ENCODE peak calls at places on chromosomes 5 and 9, in six cellular contexts. J is psoas muscle; L is brain microvascular endothelial cell; W is choroid plexus epithelial cell; H is CD4-positive, alpha-beta T cell; Y is activated CD8-positive, alpha-beta T cell treated with anti-CD3 and anti-CD28 coated beads for 36 hours. V is an unnamed sample.

GRCh38 chr9:6805532-6805931 is 47.8 kb downstream of the KDM4C start:
- DNase-seq in J (peak; percentile 40), L (peak; percentile 48), W (peak; percentile 55), H (no peak), Y (no peak), V (no peak)

GRCh38 chr9:121744002-121744686 is 92.7 kb downstream of the DAB2IP start:
- DNase-seq in J (peak; percentile 65), L (peak; percentile 34), W (peak; percentile 52), H (no peak), Y (peak; percentile 80), V (peak; percentile 81)

GRCh38 chr5:170638454-170639220 is 134.8 kb downstream of the KCNIP1 start:
- DNase-seq in J (peak; percentile 43), L (peak; percentile 47), W (peak; percentile 66), H (peak; percentile 49), Y (peak; percentile 78), V (peak; percentile 83)

GRCh38 chr9:88658311-88658822 is 123.4 kb downstream of the NXNL2 start:
- DNase-seq in J (peak; percentile 50), L (peak; percentile 48), W (peak; percentile 60), H (no peak), Y (no peak), V (no peak)

GRCh38 chr5:116864157-116864837 is 289.7 kb upstream of the SEMA6A start:
- DNase-seq in J (no peak), L (peak; percentile 7), W (peak; percentile 2), H (no peak), Y (no peak), V (no peak)

GRCh38 chr9:133672503-133673259 is 36.5 kb downstream of the DBH start:
- DNase-seq in J (no peak), L (no peak), W (no peak), H (no peak), Y (no peak), V (no peak)

GRCh38 chr9:97774657-97775056 is 77.5 kb upstream of the XPA start:
- DNase-seq in J (no peak), L (no peak), W (no peak), H (no peak), Y (no peak), V (no peak)

GRCh38 chr9:34675048-34675714 is 12.7 kb upstream of the CCL27 start:
- DNase-seq in J (peak; percentile 50), L (peak; percentile 72), W (peak; percentile 83), H (peak; percentile 47), Y (peak; percentile 83), V (peak; percentile 78)

GRCh38 chr5:132218321-132218720 is 9.3 kb downstream of the P4HA2 start:
- DNase-seq in J (no peak), L (no peak), W (no peak), H (no peak), Y (no peak), V (no peak)

GRCh38 chr9:124242331-124243194 is 15.2 kb upstream of the NEK6 start:
- DNase-seq in J (peak; percentile 27), L (no peak), W (peak; percentile 51), H (no peak), Y (no peak), V (peak; percentile 11)

GRCh38 chr5:11477786-11478185 is 426.5 kb downstream of the CTNND2 start:
- DNase-seq in J (no peak), L (no peak), W (peak; percentile 1), H (no peak), Y (no peak), V (no peak)

GRCh38 chr9:22238809-22239684 is 207.6 kb upstream of the DMRTA1 start:
- DNase-seq in J (no peak), L (peak; percentile 29), W (peak; percentile 77), H (no peak), Y (no peak), V (no peak)
- TF ChIP-seq CTCF in J (peak; percentile 52), L (peak; percentile 61), W (peak; percentile 60), H (peak; percentile 23), Y (peak; percentile 34), V (peak; percentile 18)

DNA sequence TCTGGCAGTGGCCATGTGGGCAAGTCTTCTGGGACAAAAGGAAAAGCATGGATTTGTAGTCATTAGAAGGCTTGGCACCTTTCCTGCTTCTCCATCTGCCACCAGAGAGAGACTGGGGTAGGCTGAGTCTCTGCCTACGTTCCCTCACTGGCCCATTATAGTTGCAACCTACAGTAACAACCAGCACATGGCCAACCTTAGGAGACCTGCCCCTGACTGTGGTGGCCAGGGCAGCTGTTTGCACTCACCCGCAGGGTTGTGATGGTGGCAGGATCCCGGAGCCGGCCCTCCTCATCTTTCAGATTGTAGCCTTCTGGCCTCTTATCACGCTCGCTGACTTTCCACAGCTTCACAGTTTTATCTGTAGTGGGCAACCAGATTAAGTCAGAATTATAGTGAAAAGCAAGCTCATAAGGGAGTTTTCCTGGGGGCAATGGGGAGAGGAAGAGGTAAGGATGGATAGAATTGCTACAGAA is 174.9 kb upstream of the GPR151 start:
- DNase-seq in J (no peak), L (no peak), W (no peak), H (no peak), Y (no peak), V (no peak)
- TF ChIP-seq CTCF in J (no peak), L (no peak), W (no peak), H (no peak), Y (no peak), V (no peak)

GRCh38 chr5:60960591-60960990 is 15.6 kb downstream of the NDUFAF2 start:
- DNase-seq in J (no peak), L (peak; percentile 25), W (peak; percentile 63), H (no peak), Y (peak; percentile 20), V (peak; percentile 21)

GRCh38 chr5:60958088-60958487 is 13.1 kb downstream of the NDUFAF2 start:
- DNase-seq in J (no peak), L (no peak), W (no peak), H (no peak), Y (no peak), V (no peak)

GRCh38 chr5:60958712-60959111 is 13.7 kb downstream of the NDUFAF2 start:
- DNase-seq in J (no peak), L (no peak), W (no peak), H (no peak), Y (no peak), V (no peak)

GRCh38 chr5:60961685-60962084 is 16.7 kb downstream of the NDUFAF2 start:
- DNase-seq in J (no peak), L (peak; percentile 27), W (peak; percentile 81), H (no peak), Y (no peak), V (no peak)

GRCh38 chr5:60959156-60959555 is 14.2 kb downstream of the NDUFAF2 start:
- DNase-seq in J (no peak), L (no peak), W (peak; percentile 52), H (no peak), Y (no peak), V (peak; percentile 16)
- TF ChIP-seq CTCF in J (peak; percentile 30), L (no peak), W (peak; percentile 31), H (peak; percentile 65), Y (peak; percentile 59), V (peak; percentile 25)

GRCh38 chr9:79312686-79313421 is 258.9 kb upstream of the TLE4 start:
- DNase-seq in J (no peak), L (no peak), W (no peak), H (no peak), Y (no peak), V (no peak)
- TF ChIP-seq CTCF in J (no peak), L (no peak), W (no peak), H (no peak), Y (no peak), V (no peak)

DNA sequence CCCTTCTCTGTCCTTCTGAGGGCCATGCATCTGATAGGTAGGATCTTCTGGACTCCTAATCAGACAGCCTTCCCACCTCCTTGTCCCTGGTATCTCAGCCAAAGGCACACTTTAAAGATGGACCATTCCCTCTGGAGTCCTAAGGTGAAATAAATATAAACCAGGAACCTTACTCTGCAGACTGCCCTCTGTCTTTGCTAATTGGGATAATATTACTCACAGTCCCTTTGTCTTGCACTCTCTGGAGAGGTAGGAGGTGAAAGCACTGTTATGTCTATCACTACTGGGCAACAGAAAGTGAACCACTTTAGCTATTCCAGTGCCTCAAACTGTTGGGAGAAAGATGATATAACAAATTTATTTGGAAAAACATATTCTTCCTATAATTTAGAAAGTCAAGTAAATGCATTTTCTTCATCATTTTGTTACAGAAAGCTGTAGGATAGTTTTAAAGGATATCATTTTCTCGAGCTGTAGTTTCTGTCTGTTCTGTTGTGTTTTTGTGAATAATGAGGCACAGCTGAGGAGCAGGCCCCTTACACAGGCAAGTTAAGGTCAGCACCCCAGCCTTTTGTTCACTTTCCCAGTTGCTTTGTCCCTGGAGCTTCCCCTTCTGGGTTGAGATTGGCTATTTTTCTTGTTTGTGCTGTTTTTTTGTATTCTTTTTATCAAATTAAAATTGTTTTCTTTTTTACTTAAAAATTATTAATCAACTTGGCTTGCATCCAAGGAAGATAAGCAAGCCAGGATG is 213.6 kb upstream of the ACTBL2 start:
- DNase-seq in J (no peak), L (no peak), W (no peak), H (no peak), Y (no peak), V (no peak)
- TF ChIP-seq CTCF in J (no peak), L (no peak), W (peak; percentile 18), H (no peak), Y (no peak), V (no peak)

GRCh38 chr5:115372121-115372520 is 75.7 kb upstream of the CCDC112 start:
- DNase-seq in J (no peak), L (no peak), W (peak; percentile 32), H (no peak), Y (no peak), V (no peak)

GRCh38 chr5:115363879-115364278 is 67.4 kb upstream of the CCDC112 start:
- DNase-seq in J (no peak), L (no peak), W (no peak), H (no peak), Y (no peak), V (no peak)

GRCh38 chr5:115369430-115370144 is 73.1 kb upstream of the CCDC112 start:
- DNase-seq in J (no peak), L (no peak), W (no peak), H (no peak), Y (no peak), V (no peak)

GRCh38 chr5:115366223-115366622 is 69.8 kb upstream of the CCDC112 start:
- DNase-seq in J (peak; percentile 22), L (peak; percentile 96), W (peak; percentile 95), H (no peak), Y (no peak), V (no peak)
- TF ChIP-seq CTCF in J (peak; percentile 6), L (no peak), W (peak; percentile 10), H (no peak), Y (no peak), V (no peak)

V was measured in GM13976.